ENCODE peak calls at places on chromosomes 4 and X, in six cellular contexts. K is T-helper 1 cell; B is naive thymus-derived CD8-positive, alpha-beta T cell; E is ecto neural progenitor cell; R is SW480; V is activated T-helper 1 cell treated with anti-CD3 and anti-CD28 coated beads, Interleukin-2, amount 50 U/mL, for 16 hours. G is an unnamed sample.

GRCh38 chr4:121189811-121190210 is 25.7 kb upstream of the TNIP3 start:
- DNase-seq in K (peak; percentile 16), B (peak; percentile 37), E (no peak), R (no peak), V (peak; percentile 5), G (no peak)

GRCh38 chr4:79863333-79863732 is 209.7 kb downstream of the ANTXR2 start:
- DNase-seq in K (no peak), B (no peak), E (no peak), R (no peak), V (no peak), G (no peak)

GRCh38 chrX:135185795-135186443 is 14.7 kb upstream of the CT55 start:
- DNase-seq in K (peak; percentile 18), B (peak; percentile 1), E (peak; percentile 49), R (peak; percentile 60), V (no peak), G (peak; percentile 62)

GRCh38 chr4:140856692-140857091 is 100.5 kb upstream of the TBC1D9 start:
- DNase-seq in K (no peak), B (no peak), E (no peak), R (peak; percentile 63), V (no peak), G (no peak)

GRCh38 chr4:188297873-188298272 is 158.6 kb downstream of the TRIML1 start:
- DNase-seq in K (no peak), B (no peak), E (no peak), R (no peak), V (no peak), G (no peak)

GRCh38 chr4:101865501-101866062 is 75.1 kb downstream of the BANK1 start:
- DNase-seq in K (no peak), B (no peak), E (no peak), R (no peak), V (no peak), G (no peak)

GRCh38 chrX:39903343-39903742 is 194.4 kb downstream of the BCOR start:
- DNase-seq in K (no peak), B (no peak), E (no peak), R (no peak), V (no peak), G (no peak)

GRCh38 chr4:25022741-25023140 is 8.0 kb downstream of the LGI2 start:
- DNase-seq in K (no peak), B (no peak), E (no peak), R (no peak), V (no peak), G (no peak)

GRCh38 chrX:53990201-53990600 is 54.1 kb downstream of the PHF8 start:
- DNase-seq in K (no peak), B (no peak), E (no peak), R (no peak), V (no peak), G (no peak)

GRCh38 chr4:38663021-38663800 is 788 bp upstream of the KLF3 start:
- DNase-seq in K (no peak), B (no peak), E (peak; percentile 85), R (no peak), V (no peak), G (no peak)

GRCh38 chr4:75671802-75672421 is 1.3 kb downstream of the G3BP2 start:
- DNase-seq in K (no peak), B (no peak), E (no peak), R (no peak), V (no peak), G (no peak)

GRCh38 chrX:87727615-87728014 is 210.0 kb downstream of the KLHL4 start:
- DNase-seq in K (no peak), B (no peak), E (no peak), R (no peak), V (no peak), G (no peak)

GRCh38 chr4:99655315-99656081 is 2.1 kb downstream of the C4orf54 start:
- DNase-seq in K (no peak), B (no peak), E (no peak), R (no peak), V (no peak), G (peak; percentile 20)

GRCh38 chrX:88613338-88613737 is 133.7 kb upstream of the CPXCR1 start:
- DNase-seq in K (no peak), B (no peak), E (no peak), R (peak; percentile 46), V (no peak), G (peak; percentile 41)

GRCh38 chrX:118773782-118774181 is 46.4 kb downstream of the IL13RA1 start:
- DNase-seq in K (no peak), B (no peak), E (no peak), R (no peak), V (no peak), G (no peak)